ENCODE peak calls at places on chromosomes 12 and 14, in nine cellular contexts. H is lower leg skin, L is WERI-Rb-1, J is A549, D is PC-3, A is body of pancreas, U is left lung, E is keratinocyte, S is AG04449. N is an unnamed sample.

GRCh38 chr12:26286186-26286585 is 90.8 kb downstream of the SSPN start:
- DNase-seq in E (no peak), A (no peak), S (no peak), U (no peak), L (no peak), H (no peak), D (peak), J (no peak), N (no peak)

GRCh38 chr12:100268835-100269564 is 2.0 kb downstream of the SCYL2 start:
- DNase-seq in E (no peak), S (no peak), H (no peak), D (peak), U (no peak), A (no peak), L (no peak), J (no peak), N (no peak)

GRCh38 chr12:122368361-122369073 is 54.0 kb downstream of the CLIP1 start:
- DNase-seq in J (peak), A (peak), U (no peak), D (peak), L (no peak), S (no peak), E (no peak), H (no peak), N (peak)

GRCh38 chr12:28795306-28795705 is 353.8 kb upstream of the FAR2 start:
- DNase-seq in S (no peak), E (no peak), A (no peak), J (peak), H (no peak), D (peak), U (no peak), L (no peak), N (peak)

GRCh38 chr12:69470189-69471094 is at the start of gene FRS2:
- DNase-seq in D (peak), S (peak), E (peak), H (peak), L (peak), A (peak), J (peak), U (peak), N (peak)

GRCh38 chr12:123940627-123940966 is 32.0 kb downstream of the CCDC92 start:
- DNase-seq in D (no peak), A (no peak), L (no peak), U (peak), S (no peak), H (no peak), J (no peak), E (no peak), N (no peak)

GRCh38 chr12:108792361-108793292 is 61.3 kb upstream of the CORO1C start:
- DNase-seq in U (no peak), D (no peak), H (no peak), L (peak), S (no peak), E (no peak), A (no peak), J (no peak), N (no peak)

GRCh38 chr12:104964167-104964566 is 6.1 kb upstream of the SLC41A2 start:
- DNase-seq in D (no peak), A (no peak), U (no peak), L (no peak), J (no peak), E (no peak), S (no peak), H (no peak), N (no peak)

GRCh38 chr14:96938946-96939345 is 141.8 kb downstream of the VRK1 start:
- DNase-seq in D (no peak), J (no peak), U (no peak), A (no peak), E (no peak), L (no peak), S (no peak), H (no peak), N (no peak)

GRCh38 chr12:19979584-19979983 is 388.8 kb upstream of the PDE3A start:
- DNase-seq in L (no peak), A (no peak), H (no peak), S (no peak), J (no peak), E (no peak), U (no peak), D (no peak), N (no peak)

GRCh38 chr12:50081096-50081808 is 3.9 kb upstream of the SMARCD1 start:
- DNase-seq in L (no peak), S (no peak), D (no peak), U (no peak), A (no peak), H (no peak), J (no peak), E (no peak), N (no peak)

GRCh38 chr12:92362785-92363184 is 217.1 kb upstream of the BTG1 start:
- DNase-seq in U (no peak), L (no peak), E (no peak), H (no peak), J (no peak), D (no peak), S (no peak), A (no peak), N (no peak)

GRCh38 chr12:92971869-92972524 is 42.9 kb upstream of the EEA1 start:
- DNase-seq in A (no peak), L (no peak), J (no peak), D (peak), U (no peak), E (no peak), H (no peak), S (peak), N (peak)

GRCh38 chr14:64060199-64060545 is 207.4 kb downstream of the SYNE2 start:
- DNase-seq in H (peak), L (no peak), J (no peak), D (peak), A (no peak), E (peak), U (no peak), S (no peak), N (peak)

GRCh38 chr12:104060791-104061190 is 3.5 kb upstream of the HCFC2 start:
- DNase-seq in H (no peak), U (no peak), A (no peak), D (peak), E (peak), S (no peak), J (no peak), L (no peak), N (peak)

GRCh38 chr14:23160924-23161522 is 22.4 kb downstream of the SLC7A8 start:
- DNase-seq in S (no peak), A (peak), H (peak), J (peak), E (no peak), D (peak), U (peak), L (no peak), N (peak)

GRCh38 chr12:48084066-48084465 is 21.8 kb downstream of the SENP1 start:
- DNase-seq in J (peak), L (no peak), S (no peak), D (peak), E (no peak), A (no peak), H (no peak), U (no peak), N (no peak)
- TF ChIP-seq CTCF in J (peak), L (no peak), S (no peak), D (peak), E (no peak), A (no peak), H (no peak), U (no peak), N (peak)

GRCh38 chr12:110565919-110566871 is 16.9 kb downstream of the PPTC7 start:
- DNase-seq in E (peak), J (no peak), U (no peak), D (peak), A (peak), H (no peak), S (no peak), L (no peak), N (peak)
- H3K4me3 ChIP-seq in E (peak), J (no peak), U (no peak), D (peak), A (no peak), H (no peak), S (no peak), L (no peak), N (no peak)

DNA sequence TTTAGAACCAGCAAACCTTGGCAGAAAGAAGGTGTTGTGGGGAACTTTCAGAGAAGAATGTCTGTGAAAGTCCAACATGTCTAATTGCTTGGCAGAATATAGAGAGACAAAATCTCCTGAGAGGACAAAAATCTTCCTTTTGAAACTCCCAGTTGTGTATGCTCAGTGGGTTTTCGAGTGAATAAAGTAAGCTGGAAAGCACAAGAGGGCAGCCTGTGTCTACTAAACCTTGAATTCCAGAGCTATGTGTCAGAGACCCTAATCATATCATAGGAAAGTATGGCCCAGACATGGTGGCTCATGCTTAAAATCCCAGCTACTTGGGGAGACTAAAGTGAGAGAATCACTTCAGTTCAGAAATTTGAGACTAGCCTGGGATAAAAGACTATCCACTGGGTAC is 661.2 kb downstream of the SLC16A7 start:
- DNase-seq in L (no peak), A (no peak), S (peak), U (no peak), E (no peak), J (peak), H (no peak), D (peak), N (peak)
- TF ChIP-seq CTCF in L (peak), A (no peak), S (peak), U (no peak), E (peak), J (peak), H (no peak), D (peak), N (peak)

DNA sequence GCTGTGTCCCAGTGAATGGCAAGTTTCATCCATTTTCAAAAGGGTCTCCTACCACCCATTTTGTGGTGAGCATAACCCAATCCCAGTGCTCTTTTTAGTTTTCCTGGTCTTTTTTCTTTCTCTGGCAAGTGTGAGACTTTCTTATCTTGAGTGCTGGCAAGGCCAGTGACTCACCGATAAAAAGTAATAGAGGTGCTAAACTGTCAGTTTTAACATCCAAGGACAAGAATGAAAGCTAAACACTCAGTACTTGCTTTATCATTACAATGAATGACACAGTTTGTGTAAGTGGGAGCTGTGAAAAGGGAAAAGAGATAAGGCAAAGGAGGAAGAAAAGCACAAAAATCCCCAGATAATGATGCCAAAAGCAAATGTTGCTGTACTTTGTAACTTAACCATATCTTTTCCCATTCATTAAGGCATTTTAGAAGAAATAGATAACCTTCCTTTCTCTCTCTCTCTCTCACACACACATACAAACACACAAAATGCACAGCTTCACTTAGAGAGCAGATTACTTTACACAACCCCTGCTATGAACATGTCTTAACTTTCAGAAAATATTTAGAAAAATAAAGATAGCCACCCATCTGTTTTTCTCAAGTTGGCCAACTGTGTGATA is 4.9 kb upstream of the LRIG3 start:
- DNase-seq in E (no peak), S (no peak), J (no peak), L (no peak), A (peak), U (no peak), D (no peak), H (no peak), N (no peak)
- H3K4me3 ChIP-seq in E (no peak), S (no peak), J (no peak), L (no peak), A (no peak), U (no peak), D (no peak), H (no peak), N (no peak)